ENCODE peak calls at places on chromosomes 6 and 20, in eight cellular contexts. T is SJCRH30, U is heart right ventricle, V is endodermal cell, K is dorsolateral prefrontal cortex, Q is right atrium auricular region, X is brain microvascular endothelial cell, J is astrocyte. P is an unnamed sample.

GRCh38 chr6:84027340-84028183 is 6.0 kb upstream of the MRAP2 start:
- DNase-seq in X (peak), Q (peak), V (no peak), T (peak), K (no peak), U (no peak), J (peak), P (no peak)

GRCh38 chr6:150599199-150600002 is at the start of gene PLEKHG1:
- DNase-seq in T (peak), Q (peak), K (no peak), V (peak), U (peak), J (peak), X (peak), P (no peak)

GRCh38 chr6:148423601-148424270 is 81.1 kb downstream of the SASH1 start:
- DNase-seq in Q (no peak), T (no peak), K (no peak), J (no peak), U (no peak), V (no peak), X (no peak), P (no peak)

GRCh38 chr20:48820649-48820973 is 7.2 kb downstream of the PREX1 start:
- DNase-seq in X (no peak), V (no peak), J (no peak), U (no peak), Q (no peak), T (no peak), K (no peak), P (no peak)

GRCh38 chr6:101117397-101118185 is 236.5 kb upstream of the ASCC3 start:
- DNase-seq in J (no peak), Q (no peak), T (no peak), X (no peak), U (peak), V (peak), K (no peak), P (no peak)

GRCh38 chr6:136752554-136752953 is 39.7 kb downstream of the MAP3K5 start:
- DNase-seq in X (no peak), K (no peak), Q (no peak), T (no peak), J (no peak), V (peak), U (no peak), P (no peak)

GRCh38 chr6:148329568-148330299 is 12.9 kb upstream of the SASH1 start:
- DNase-seq in U (no peak), K (no peak), V (no peak), X (peak), J (peak), T (no peak), Q (no peak), P (peak)

GRCh38 chr6:105474234-105474633 is 71.4 kb upstream of the PREP start:
- DNase-seq in V (no peak), T (peak), U (no peak), X (no peak), K (no peak), J (peak), Q (no peak), P (no peak)

GRCh38 chr20:4817230-4817671 is 95.5 kb downstream of the PRND start:
- DNase-seq in V (peak), T (no peak), J (no peak), X (no peak), U (no peak), K (no peak), Q (no peak), P (no peak)

GRCh38 chr6:32668226-32668747 is 1.8 kb upstream of the HLA-DQB1 start:
- DNase-seq in V (peak), J (no peak), K (no peak), Q (no peak), U (no peak), T (no peak), X (no peak), P (no peak)

DNA sequence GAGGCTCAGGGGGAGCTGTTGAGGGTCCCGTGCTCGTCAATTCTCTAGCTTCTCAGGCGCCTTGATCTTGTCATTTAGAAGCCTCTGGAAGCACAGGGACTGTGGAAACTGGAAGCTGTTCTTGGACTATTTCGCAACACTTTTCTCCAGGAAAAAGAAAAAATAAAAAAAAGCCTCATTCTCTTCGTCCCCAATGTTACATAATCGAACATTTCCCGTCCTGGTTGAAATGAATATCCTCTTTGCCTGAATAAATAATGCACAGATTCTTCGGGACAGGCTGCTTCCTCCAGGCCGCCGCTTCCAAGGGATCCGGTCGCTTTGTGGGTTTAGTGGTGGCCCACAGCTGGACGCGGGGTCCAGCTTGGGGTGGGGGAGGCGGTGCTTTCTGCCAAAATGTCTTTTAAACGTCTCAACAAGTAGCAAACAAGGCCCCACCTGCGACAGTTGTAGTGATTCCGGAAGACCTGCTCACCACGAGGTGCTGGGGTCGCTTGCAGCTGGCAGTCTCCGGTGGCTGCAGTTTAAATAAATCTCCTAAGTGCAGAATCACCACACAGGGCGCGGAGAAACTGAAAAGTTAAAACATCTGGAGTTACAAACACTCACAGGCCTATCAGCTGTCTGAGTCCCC is 125.9 kb upstream of the ESR1 start:
- DNase-seq in K (no peak), Q (no peak), J (no peak), U (peak), X (no peak), V (no peak), T (peak), P (no peak)
- H3K27ac ChIP-seq in K (no peak), Q (peak), J (no peak), U (peak), X (no peak), V (no peak), T (no peak), P (no peak)

GRCh38 chr6:153130515-153131036 is 506 bp downstream of the RGS17 start:
- DNase-seq in V (peak), X (no peak), Q (no peak), T (no peak), K (no peak), U (no peak), J (no peak), P (no peak)
- H3K27ac ChIP-seq in V (no peak), X (no peak), Q (no peak), T (peak), K (peak), U (no peak), J (peak), P (no peak)

GRCh38 chr20:17635320-17635673 is 46.7 kb downstream of the RRBP1 start:
- DNase-seq in K (no peak), T (no peak), X (no peak), Q (no peak), U (no peak), J (no peak), V (no peak), P (no peak)

GRCh38 chr20:17636523-17637412 is 45.3 kb downstream of the RRBP1 start:
- DNase-seq in J (no peak), V (peak), U (no peak), X (no peak), T (peak), Q (no peak), K (peak), P (no peak)

GRCh38 chr20:17634666-17635319 is 47.2 kb downstream of the RRBP1 start:
- DNase-seq in J (no peak), K (no peak), Q (no peak), T (no peak), X (no peak), V (no peak), U (no peak), P (no peak)

GRCh38 chr20:17637413-17637780 is 44.6 kb downstream of the RRBP1 start:
- DNase-seq in X (no peak), V (no peak), J (no peak), U (no peak), K (no peak), Q (no peak), T (no peak), P (no peak)

DNA sequence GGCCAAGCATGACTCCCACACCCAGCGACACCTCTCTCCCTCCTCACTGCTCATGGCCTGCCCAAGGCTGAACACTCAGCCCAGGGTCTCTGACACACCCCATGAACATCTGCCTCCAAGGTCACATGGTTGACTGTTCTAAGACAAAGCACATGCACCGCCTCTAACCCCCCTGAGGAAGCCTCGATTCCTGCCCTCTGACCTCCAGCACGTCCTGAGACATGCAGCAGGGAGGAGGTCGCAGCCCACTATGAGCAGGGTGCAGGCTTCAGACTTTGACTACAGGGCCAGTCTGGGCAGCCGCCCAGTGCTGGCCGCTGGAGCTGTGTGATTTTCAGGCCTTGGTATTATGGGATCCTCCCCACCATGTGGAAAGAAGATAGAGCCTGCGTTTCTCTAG is 46.2 kb downstream of the RRBP1 start:
- DNase-seq in T (no peak), Q (no peak), V (no peak), J (no peak), K (no peak), X (no peak), U (no peak), P (no peak)
- H3K27ac ChIP-seq in T (no peak), Q (no peak), V (peak), J (no peak), K (no peak), X (no peak), U (peak), P (peak)

DNA sequence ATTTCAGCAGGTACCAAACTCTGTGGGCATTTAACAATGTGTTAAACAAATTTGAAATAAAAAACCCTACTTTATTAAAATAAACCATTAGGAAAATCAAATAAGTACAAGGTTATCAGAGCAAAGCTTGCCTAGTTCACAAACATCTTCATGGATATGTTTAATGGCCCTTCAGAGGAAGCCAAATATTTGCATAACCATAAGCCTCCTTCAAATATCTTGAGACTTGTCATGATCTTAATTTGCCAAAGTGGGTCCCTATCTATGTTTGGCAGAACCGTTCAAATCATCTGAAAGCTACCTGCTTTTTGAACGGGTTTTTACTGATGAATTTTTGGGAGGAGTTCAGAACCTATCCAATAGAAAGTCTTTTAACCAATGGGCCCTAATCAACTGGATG is 176.3 kb downstream of the BACH2 start:
- DNase-seq in V (no peak), J (no peak), X (no peak), Q (no peak), U (no peak), T (no peak), K (no peak), P (no peak)
- H3K27ac ChIP-seq in V (no peak), J (no peak), X (no peak), Q (no peak), U (no peak), T (no peak), K (no peak), P (no peak)

GRCh38 chr20:10602141-10602660 is 71.6 kb downstream of the JAG1 start:
- DNase-seq in X (no peak), J (no peak), Q (no peak), U (no peak), T (no peak), V (no peak), K (no peak), P (no peak)

GRCh38 chr20:10605547-10606195 is 68.1 kb downstream of the JAG1 start:
- DNase-seq in Q (no peak), J (no peak), V (no peak), U (no peak), T (peak), X (no peak), K (no peak), P (no peak)

GRCh38 chr20:10603378-10603777 is 70.4 kb downstream of the JAG1 start:
- DNase-seq in J (no peak), Q (no peak), V (no peak), K (no peak), T (no peak), U (no peak), X (peak), P (no peak)

GRCh38 chr20:10604865-10605440 is 68.8 kb downstream of the JAG1 start:
- DNase-seq in X (no peak), J (no peak), Q (no peak), K (no peak), V (no peak), T (no peak), U (no peak), P (no peak)

DNA sequence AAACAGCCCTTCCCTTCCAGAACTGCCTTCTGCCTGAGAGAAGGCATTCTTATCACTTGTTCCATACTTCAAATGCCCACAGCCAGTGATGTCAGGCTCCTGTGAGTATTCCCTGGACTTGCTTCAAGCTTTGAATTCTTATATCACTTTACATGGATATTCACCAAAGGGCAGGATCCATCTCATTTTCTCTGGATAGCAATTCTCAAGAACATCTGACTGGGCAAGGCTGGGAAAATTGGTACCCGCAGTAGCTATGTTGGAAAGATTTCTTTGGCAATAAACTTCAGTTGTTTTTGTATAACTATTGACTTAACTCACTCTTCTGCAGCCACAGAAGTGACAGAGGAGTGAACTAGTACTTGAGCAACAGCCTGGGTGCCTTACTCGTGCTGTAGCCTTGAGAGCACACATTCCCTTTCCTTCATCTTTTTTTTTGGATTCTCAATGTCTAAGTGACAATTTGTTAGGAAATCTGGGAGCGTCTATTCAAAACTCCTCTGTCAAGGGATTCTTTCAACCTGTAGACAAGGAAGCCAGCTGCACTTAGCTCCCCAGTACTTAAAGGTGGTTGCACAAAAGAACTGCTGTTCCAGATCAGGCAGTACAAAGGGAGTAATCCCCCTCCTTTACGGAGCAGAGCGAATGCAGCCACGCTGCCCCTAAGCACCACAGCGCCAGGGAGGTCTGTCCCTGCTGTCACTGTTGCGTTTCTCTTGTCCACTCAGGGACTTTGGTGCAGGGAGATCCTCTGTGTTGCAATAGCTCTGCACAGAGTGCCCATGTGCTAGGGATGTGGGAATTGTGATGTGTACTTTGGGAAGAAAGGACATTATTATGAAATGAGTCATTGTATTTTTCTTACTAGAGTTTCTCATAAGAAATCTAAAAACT is 69.6 kb downstream of the JAG1 start:
- DNase-seq in Q (peak), U (peak), X (peak), J (peak), K (no peak), T (peak), V (no peak), P (peak)
- H3K27ac ChIP-seq in Q (peak), U (peak), X (peak), J (peak), K (no peak), T (peak), V (peak), P (peak)

GRCh38 chr20:46951405-46951804 is 56.8 kb downstream of the EYA2 start:
- DNase-seq in J (no peak), K (no peak), Q (no peak), T (no peak), U (no peak), X (peak), V (no peak), P (no peak)
- H3K27ac ChIP-seq in J (no peak), K (no peak), Q (no peak), T (no peak), U (no peak), X (no peak), V (no peak), P (no peak)